ENCODE peak calls at places on chromosome 5, in five cellular contexts. B is GDM1; P is activated naive CD4-positive, alpha-beta T cell treated with anti-CD3 and anti-CD28 coated beads for 36 hours; G is naive B cell; C is hypothalamus. V is an unnamed sample.

GRCh38 chr5:8176101-8176693 is 307.2 kb downstream of the MTRR start:
- DNase-seq in B (no peak), P (no peak), G (no peak), C (no peak), V (no peak)

GRCh38 chr5:177302354-177303110 is 987 bp downstream of the RAB24 start:
- DNase-seq in B (no peak), P (no peak), G (no peak), C (no peak), V (no peak)

GRCh38 chr5:15266841-15267240 is 233.1 kb upstream of the FBXL7 start:
- DNase-seq in B (no peak), P (no peak), G (no peak), C (no peak), V (no peak)

GRCh38 chr5:170338933-170339779 is 41.6 kb upstream of the LCP2 start:
- DNase-seq in B (no peak), P (peak; percentile 86), G (peak; percentile 56), C (no peak), V (no peak)

GRCh38 chr5:95572016-95572415 is 17.1 kb downstream of the ARSK start:
- DNase-seq in B (no peak), P (no peak), G (no peak), C (no peak), V (no peak)

GRCh38 chr5:107633171-107633901 is 37.4 kb downstream of the EFNA5 start:
- DNase-seq in B (no peak), P (no peak), G (no peak), C (no peak), V (no peak)

GRCh38 chr5:89343666-89344065 is 460.7 kb upstream of the MEF2C start:
- DNase-seq in B (no peak), P (peak; percentile 7), G (peak; percentile 69), C (no peak), V (no peak)

GRCh38 chr5:51395245-51395644 is 12.0 kb downstream of the ISL1 start:
- DNase-seq in B (no peak), P (no peak), G (no peak), C (no peak), V (no peak)

GRCh38 chr5:38796000-38796738 is 49.6 kb upstream of the OSMR start:
- DNase-seq in B (no peak), P (no peak), G (no peak), C (peak; percentile 54), V (no peak)

GRCh38 chr5:80754900-80755299 is 100.1 kb upstream of the DHFR start:
- DNase-seq in B (peak; percentile 13), P (peak; percentile 81), G (peak; percentile 7), C (no peak), V (no peak)

GRCh38 chr5:94793816-94794198 is 175.3 kb downstream of the SLF1 start:
- DNase-seq in B (no peak), P (no peak), G (no peak), C (no peak), V (no peak)

GRCh38 chr5:56148453-56148971 is 84.6 kb downstream of the ANKRD55 start:
- DNase-seq in B (no peak), P (peak; percentile 80), G (no peak), C (no peak), V (no peak)

GRCh38 chr5:158802941-158803341 is 296.8 kb downstream of the EBF1 start:
- DNase-seq in B (no peak), P (no peak), G (no peak), C (no peak), V (no peak)

GRCh38 chr5:132547269-132547668 is 3.9 kb upstream of the IL5 start:
- DNase-seq in B (no peak), P (no peak), G (no peak), C (no peak), V (no peak)

GRCh38 chr5:176675676-176676360 is 28.5 kb downstream of the TSPAN17 start:
- DNase-seq in B (no peak), P (no peak), G (no peak), C (no peak), V (no peak)

GRCh38 chr5:34959323-34959722 is 30.0 kb downstream of the DNAJC21 start:
- DNase-seq in B (no peak), P (peak; percentile 23), G (no peak), C (no peak), V (no peak)

GRCh38 chr5:120640793-120641192 is 176.7 kb downstream of the PRR16 start:
- DNase-seq in B (no peak), P (no peak), G (no peak), C (no peak), V (no peak)

GRCh38 chr5:172186114-172186695 is 1.8 kb downstream of the STK10 start:
- DNase-seq in B (no peak), P (no peak), G (no peak), C (no peak), V (no peak)

GRCh38 chr5:175849153-175849552 is 22.2 kb upstream of the CPLX2 start:
- DNase-seq in B (no peak), P (no peak), G (no peak), C (no peak), V (no peak)

GRCh38 chr5:3313569-3313968 is 282.1 kb upstream of the IRX1 start:
- DNase-seq in B (no peak), P (no peak), G (no peak), C (no peak), V (no peak)

GRCh38 chr5:218457-219289 is 553 bp downstream of the SDHA start:
- DNase-seq in B (no peak), P (peak; percentile 21), G (peak; percentile 20), C (no peak), V (no peak)

GRCh38 chr5:178274826-178275537 is 42.4 kb upstream of the PHYKPL start:
- DNase-seq in B (no peak), P (no peak), G (no peak), C (no peak), V (no peak)

GRCh38 chr5:15074651-15075050 is 203.1 kb upstream of the ANKH start:
- DNase-seq in B (no peak), P (no peak), G (no peak), C (no peak), V (no peak)